ENCODE peak calls at places on chromosomes 5 and 9, in four cellular contexts. One of them, this sample, is unnamed.

GRCh38 chr5:6427689-6428088 is 21.0 kb upstream of the UBE2QL1 start:
- DNase-seq in aorta: no peak
- DNase-seq in NCI-H1092 treated with DMSO at 0.1 percent for 48 hours: no peak
- DNase-seq in ecto neural progenitor cell: no peak
- DNase-seq in this sample: no peak

GRCh38 chr9:97980918-97981827 is 2.0 kb upstream of the ANP32B start:
- DNase-seq in aorta: no peak
- DNase-seq in NCI-H1092 treated with DMSO at 0.1 percent for 48 hours: no peak
- DNase-seq in ecto neural progenitor cell: peak
- DNase-seq in this sample: no peak

GRCh38 chr9:134040831-134041648 is 15.8 kb downstream of the BRD3OS start:
- DNase-seq in aorta: peak
- DNase-seq in NCI-H1092 treated with DMSO at 0.1 percent for 48 hours: no peak
- DNase-seq in ecto neural progenitor cell: no peak
- DNase-seq in this sample: no peak

GRCh38 chr5:151740336-151740942 is 18.0 kb downstream of the ATOX1 start:
- DNase-seq in aorta: peak
- DNase-seq in NCI-H1092 treated with DMSO at 0.1 percent for 48 hours: no peak
- DNase-seq in ecto neural progenitor cell: peak
- DNase-seq in this sample: no peak

GRCh38 chr5:138257583-138257982 is 16.8 kb downstream of the GFRA3 start:
- DNase-seq in aorta: no peak
- DNase-seq in NCI-H1092 treated with DMSO at 0.1 percent for 48 hours: no peak
- DNase-seq in ecto neural progenitor cell: no peak
- DNase-seq in this sample: no peak

GRCh38 chr9:88781500-88782391 is 209.5 kb upstream of the S1PR3 start:
- DNase-seq in aorta: no peak
- DNase-seq in NCI-H1092 treated with DMSO at 0.1 percent for 48 hours: no peak
- DNase-seq in ecto neural progenitor cell: no peak
- DNase-seq in this sample: no peak

GRCh38 chr9:69981686-69982450 is 61.8 kb upstream of the MAMDC2 start:
- DNase-seq in aorta: no peak
- DNase-seq in NCI-H1092 treated with DMSO at 0.1 percent for 48 hours: no peak
- DNase-seq in ecto neural progenitor cell: no peak
- DNase-seq in this sample: no peak

GRCh38 chr9:61670616-61671015 is 480.8 kb downstream of the SPATA31A7 start:
- DNase-seq in aorta: no peak
- DNase-seq in NCI-H1092 treated with DMSO at 0.1 percent for 48 hours: no peak
- DNase-seq in ecto neural progenitor cell: no peak
- DNase-seq in this sample: no peak

This sample was measured in epithelial cell of prostate.